ENCODE peak calls at places on chromosomes 13 and 19, in four cellular contexts. T is AG04449, D is hippocampal formation, Q is A172. Z is an unnamed sample.

GRCh38 chr13:112733112-112733511 is 43.3 kb downstream of the ATP11A start:
- DNase-seq in T (no peak), D (no peak), Q (no peak), Z (no peak)

GRCh38 chr13:109593230-109593629 is 193.2 kb downstream of the IRS2 start:
- DNase-seq in T (no peak), D (no peak), Q (no peak), Z (no peak)

GRCh38 chr13:20136781-20137703 is 23.8 kb downstream of the GJA3 start:
- DNase-seq in T (no peak), D (no peak), Q (no peak), Z (no peak)

GRCh38 chr19:17125728-17126677 is 50.4 kb downstream of the MYO9B start:
- DNase-seq in T (no peak), D (peak; percentile 52), Q (no peak), Z (peak; percentile 21)

GRCh38 chr19:52140077-52140710 is 456 bp upstream of the ZNF616 start:
- DNase-seq in T (no peak), D (no peak), Q (no peak), Z (no peak)

GRCh38 chr13:60990032-60990733 is 425.5 kb downstream of the PCDH20 start:
- DNase-seq in T (no peak), D (no peak), Q (no peak), Z (no peak)

GRCh38 chr13:28181413-28181812 is 43.1 kb downstream of the PAN3 start:
- DNase-seq in T (peak; percentile 46), D (no peak), Q (peak; percentile 57), Z (no peak)

GRCh38 chr19:12952488-12953455 is 4.3 kb downstream of the GADD45GIP1 start:
- DNase-seq in T (no peak), D (peak; percentile 62), Q (peak; percentile 81), Z (peak; percentile 46)

GRCh38 chr19:43439183-43440063 is 24.7 kb downstream of the TEX101 start:
- DNase-seq in T (no peak), D (no peak), Q (peak; percentile 98), Z (no peak)

GRCh38 chr19:8367327-8368001 is 3.5 kb downstream of the ANGPTL4 start:
- DNase-seq in T (peak; percentile 89), D (peak; percentile 70), Q (peak; percentile 98), Z (peak; percentile 44)

GRCh38 chr19:43470288-43470687 is 4.9 kb upstream of the LYPD3 start:
- DNase-seq in T (no peak), D (no peak), Q (peak; percentile 51), Z (no peak)